ENCODE peak calls at places on chromosomes 6 and 20, in nine cellular contexts. F is HCT116; Y is ovary; N is left ventricle myocardium inferior; Q is hepatocyte; J is CD8-positive, alpha-beta T cell; D is fibroblast of lung; U is H9; M is AG04450. C is an unnamed sample.

GRCh38 chr6:88728756-88729155 is 234.7 kb downstream of the RNGTT start:
- DNase-seq in F (no peak), Y (no peak), N (no peak), Q (no peak), J (no peak), D (no peak), U (peak), M (no peak), C (no peak)

GRCh38 chr6:44034391-44034861 is 92.8 kb downstream of the MRPL14 start:
- DNase-seq in F (no peak), Y (no peak), N (no peak), Q (no peak), J (no peak), D (no peak), U (no peak), M (no peak), C (no peak)

GRCh38 chr20:25081065-25081729 is 744 bp downstream of the VSX1 start:
- DNase-seq in F (no peak), Y (no peak), N (no peak), Q (peak), J (peak), D (no peak), U (peak), M (no peak), C (no peak)

GRCh38 chr20:58636983-58637421 is 14.1 kb upstream of the STX16 start:
- DNase-seq in F (no peak), Y (no peak), N (no peak), Q (no peak), J (no peak), D (no peak), U (no peak), M (no peak), C (no peak)

GRCh38 chr6:20630136-20630535 is 95.9 kb downstream of the CDKAL1 start:
- DNase-seq in F (no peak), Y (no peak), N (no peak), Q (no peak), J (no peak), D (no peak), U (peak), M (no peak), C (no peak)

GRCh38 chr6:156430361-156430760 is 346.8 kb upstream of the ARID1B start:
- DNase-seq in F (no peak), Y (no peak), N (no peak), Q (no peak), J (no peak), D (no peak), U (no peak), M (no peak), C (no peak)

GRCh38 chr6:44664716-44665115 is 277.2 kb downstream of the CDC5L start:
- DNase-seq in F (no peak), Y (no peak), N (no peak), Q (no peak), J (no peak), D (no peak), U (peak), M (no peak), C (no peak)

GRCh38 chr6:132820629-132821381 is 6.4 kb downstream of the RPS12 start:
- DNase-seq in F (no peak), Y (no peak), N (no peak), Q (no peak), J (no peak), D (peak), U (peak), M (no peak), C (no peak)

GRCh38 chr6:157510329-157511188 is 129.6 kb downstream of the ZDHHC14 start:
- DNase-seq in F (no peak), Y (no peak), N (no peak), Q (no peak), J (peak), D (no peak), U (peak), M (no peak), C (no peak)

GRCh38 chr20:61253640-61254511 is 1.8 kb downstream of the CDH4 start:
- DNase-seq in F (no peak), Y (no peak), N (no peak), Q (peak), J (no peak), D (peak), U (peak), M (no peak), C (no peak)

GRCh38 chr6:18154507-18155272 is at the start of gene TPMT:
- DNase-seq in F (no peak), Y (no peak), N (no peak), Q (peak), J (peak), D (no peak), U (no peak), M (no peak), C (no peak)

GRCh38 chr20:953742-954141 is 37.6 kb upstream of the ANGPT4 start:
- DNase-seq in F (peak), Y (no peak), N (no peak), Q (no peak), J (no peak), D (no peak), U (no peak), M (no peak), C (no peak)

GRCh38 chr20:10171864-10172751 is 46.5 kb upstream of the SNAP25 start:
- DNase-seq in F (no peak), Y (peak), N (no peak), Q (peak), J (peak), D (peak), U (peak), M (no peak), C (no peak)

DNA sequence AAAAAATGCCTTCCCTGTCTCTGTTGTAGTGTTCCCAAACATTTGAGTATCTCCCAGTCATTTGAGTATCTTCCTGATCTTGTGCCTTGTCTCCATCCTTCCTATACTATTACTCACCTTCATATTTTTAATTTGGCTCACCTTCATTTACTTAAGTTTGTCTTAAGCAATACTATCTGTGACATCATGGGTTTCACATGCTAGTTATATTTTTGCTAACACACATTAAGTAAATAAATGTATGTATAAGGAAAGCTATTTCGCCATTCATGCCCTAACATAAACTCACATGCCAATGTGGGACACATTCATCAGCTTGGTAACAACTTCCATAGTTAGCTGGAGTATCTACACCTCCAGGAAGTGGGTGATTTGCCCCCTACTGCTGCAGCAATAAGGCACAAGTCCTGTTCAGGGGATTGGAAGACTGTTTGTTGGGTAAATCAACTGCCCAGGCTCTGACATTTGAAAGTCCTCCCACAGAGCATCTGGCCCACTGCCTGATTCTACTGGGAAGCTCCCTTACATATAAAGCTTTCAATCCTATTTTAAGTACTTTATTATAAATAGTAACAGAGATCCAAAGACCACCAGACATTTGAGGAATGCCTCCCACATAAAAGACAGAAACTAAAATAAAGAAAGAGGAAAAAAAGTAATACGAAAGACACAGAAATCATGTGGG is 132.3 kb downstream of the ISM1 start:
- DNase-seq in F (no peak), Y (no peak), N (no peak), Q (no peak), J (no peak), D (peak), U (no peak), M (no peak), C (no peak)
- H3K27ac ChIP-seq in F (no peak), Y (no peak), N (no peak), Q (no peak), J (no peak), D (no peak), U (no peak), M (no peak), C (no peak)

GRCh38 chr6:32153252-32153834 is 598 bp upstream of the PPT2 start:
- DNase-seq in F (no peak), Y (no peak), N (no peak), Q (peak), J (no peak), D (peak), U (peak), M (no peak), C (no peak)

GRCh38 chr6:32152414-32153251 is 894 bp upstream of the PRRT1 start:
- DNase-seq in F (no peak), Y (no peak), N (no peak), Q (peak), J (no peak), D (peak), U (no peak), M (no peak), C (no peak)

GRCh38 chr6:32156891-32157290 is 3.0 kb downstream of the PPT2 start:
- DNase-seq in F (no peak), Y (no peak), N (no peak), Q (no peak), J (no peak), D (no peak), U (no peak), M (no peak), C (no peak)

GRCh38 chr6:32153835-32154513 is at the start of gene PPT2:
- DNase-seq in F (peak), Y (peak), N (peak), Q (peak), J (peak), D (peak), U (peak), M (peak), C (no peak)

GRCh38 chr6:32154514-32155161 is 697 bp downstream of the PPT2 start:
- DNase-seq in F (peak), Y (peak), N (peak), Q (peak), J (peak), D (peak), U (peak), M (no peak), C (no peak)
- TF ChIP-seq CTCF in F (peak), Y (peak), N (peak), Q (peak), J (peak), D (peak), U (peak), M (peak), C (peak)

GRCh38 chr20:41392871-41393704 is 26.5 kb upstream of the EMILIN3 start:
- DNase-seq in F (no peak), Y (peak), N (peak), Q (no peak), J (no peak), D (peak), U (no peak), M (no peak), C (no peak)
- H3K27ac ChIP-seq in F (no peak), Y (no peak), N (peak), Q (no peak), J (no peak), D (no peak), U (no peak), M (no peak), C (peak)

GRCh38 chr20:35173576-35174192 is 1.8 kb downstream of the PROCR start:
- DNase-seq in F (no peak), Y (no peak), N (no peak), Q (no peak), J (no peak), D (no peak), U (no peak), M (no peak), C (no peak)

GRCh38 chr20:35174458-35175216 is 2.8 kb downstream of the PROCR start:
- DNase-seq in F (no peak), Y (no peak), N (no peak), Q (no peak), J (no peak), D (no peak), U (peak), M (no peak), C (no peak)

GRCh38 chr20:35172434-35172806 is 548 bp downstream of the PROCR start:
- DNase-seq in F (no peak), Y (no peak), N (no peak), Q (no peak), J (no peak), D (no peak), U (no peak), M (no peak), C (no peak)

GRCh38 chr20:35179292-35180212 is 7.7 kb downstream of the PROCR start:
- DNase-seq in F (no peak), Y (no peak), N (no peak), Q (no peak), J (no peak), D (no peak), U (no peak), M (no peak), C (no peak)

DNA sequence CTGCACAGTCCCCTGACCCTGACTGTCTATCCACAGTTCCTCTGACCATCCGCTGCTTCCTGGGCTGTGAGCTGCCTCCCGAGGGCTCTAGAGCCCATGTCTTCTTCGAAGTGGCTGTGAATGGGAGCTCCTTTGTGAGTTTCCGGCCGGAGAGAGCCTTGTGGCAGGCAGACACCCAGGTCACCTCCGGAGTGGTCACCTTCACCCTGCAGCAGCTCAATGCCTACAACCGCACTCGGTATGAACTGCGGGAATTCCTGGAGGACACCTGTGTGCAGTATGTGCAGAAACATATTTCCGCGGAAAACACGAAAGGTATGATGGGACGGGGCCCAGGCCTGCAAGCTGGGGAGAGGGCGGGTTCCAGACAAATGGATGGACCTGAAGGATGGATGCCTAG is 4.3 kb downstream of the PROCR start:
- DNase-seq in F (no peak), Y (no peak), N (no peak), Q (no peak), J (no peak), D (no peak), U (no peak), M (no peak), C (no peak)
- TF ChIP-seq CTCF in F (no peak), Y (no peak), N (no peak), Q (no peak), J (no peak), D (no peak), U (no peak), M (no peak), C (no peak)

DNA sequence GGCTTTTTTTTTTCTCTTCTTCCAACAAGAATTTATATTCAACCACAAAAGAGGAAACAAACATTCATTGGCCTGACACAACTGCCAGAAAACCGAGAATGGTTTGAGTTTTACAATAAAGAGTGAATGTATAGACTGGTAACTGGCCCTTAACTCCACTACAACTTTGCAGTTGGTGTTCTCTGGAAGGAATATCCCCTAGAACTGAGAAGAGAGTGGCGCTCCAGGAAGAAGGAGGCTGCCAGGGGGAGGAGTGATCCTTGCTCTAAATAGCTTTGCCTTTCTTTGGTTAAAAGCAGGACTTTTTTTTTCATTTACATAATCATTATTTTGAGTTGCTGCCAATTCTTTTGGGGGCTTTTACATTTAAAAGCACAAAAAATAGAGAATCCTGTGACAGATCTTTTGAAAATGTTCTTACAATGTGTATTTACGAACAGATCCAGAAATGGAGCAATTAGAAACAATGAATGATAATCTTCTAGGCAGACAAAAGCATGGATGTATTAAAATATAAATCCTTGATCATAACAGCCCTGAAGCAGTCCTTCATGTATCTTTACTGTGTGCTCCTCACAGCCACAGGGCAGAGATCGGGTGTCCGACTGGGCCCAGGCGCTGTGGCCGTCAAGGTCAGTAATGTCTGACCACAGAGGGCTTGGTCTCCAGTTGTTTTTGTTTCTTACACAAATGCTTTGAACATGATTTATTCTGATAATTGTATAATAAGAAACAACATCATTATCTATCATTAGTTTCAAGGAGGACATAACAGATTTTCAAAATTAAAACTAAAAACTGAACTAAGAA is 612.1 kb downstream of the HDGFL1 start:
- DNase-seq in F (no peak), Y (no peak), N (no peak), Q (no peak), J (no peak), D (no peak), U (no peak), M (no peak), C (no peak)
- H3K27ac ChIP-seq in F (no peak), Y (no peak), N (peak), Q (no peak), J (no peak), D (no peak), U (no peak), M (no peak), C (no peak)